ENCODE peak calls at places on chromosomes 12 and 14, in four cellular contexts. S, D, Q and G are unnamed samples.

GRCh38 chr12:84069699-84070098 is 842.9 kb downstream of the SLC6A15 start:
- DNase-seq in S (no peak), D (no peak), Q (no peak), G (no peak)

GRCh38 chr12:1995205-1995896 is 8.9 kb downstream of the DCP1B start:
- DNase-seq in S (no peak), Q (no peak), D (no peak), G (no peak)

GRCh38 chr14:64464695-64465094 is 604 bp upstream of the AKAP5 start:
- DNase-seq in S (no peak), Q (no peak), D (no peak), G (no peak)

GRCh38 chr14:78403278-78403815 is 233.2 kb downstream of the NRXN3 start:
- DNase-seq in Q (no peak), D (no peak), S (no peak), G (no peak)

GRCh38 chr12:42128327-42128726 is 16.3 kb downstream of the GXYLT1 start:
- DNase-seq in S (no peak), Q (peak; percentile 13), D (no peak), G (no peak)

GRCh38 chr12:116561181-116561821 is 2.1 kb downstream of the MAP1LC3B2 start:
- DNase-seq in D (no peak), Q (peak; percentile 62), S (no peak), G (no peak)

GRCh38 chr12:89765959-89766824 is 57.6 kb upstream of the ATP2B1 start:
- DNase-seq in Q (no peak), D (no peak), S (no peak), G (no peak)

GRCh38 chr12:52186135-52186840 is 5.5 kb downstream of the KRT80 start:
- DNase-seq in Q (no peak), D (peak; percentile 39), S (no peak), G (no peak)

GRCh38 chr12:26113853-26114719 is 10.8 kb downstream of the BHLHE41 start:
- DNase-seq in S (peak; percentile 91), Q (peak; percentile 93), D (peak; percentile 88), G (peak; percentile 84)

GRCh38 chr12:57825451-57825850 is 6.9 kb upstream of the AVIL start:
- DNase-seq in Q (no peak), S (no peak), D (no peak), G (no peak)

GRCh38 chr12:103620395-103620794 is 33.3 kb downstream of the STAB2 start:
- DNase-seq in S (no peak), Q (no peak), D (no peak), G (no peak)

GRCh38 chr14:70616646-70617045 is 16.2 kb upstream of the MED6 start:
- DNase-seq in Q (no peak), D (no peak), S (no peak), G (no peak)

GRCh38 chr14:52954346-52955214 is 3.7 kb upstream of the FERMT2 start:
- DNase-seq in S (no peak), Q (no peak), D (no peak), G (no peak)

GRCh38 chr14:100286484-100287191 is 19.6 kb downstream of the SLC25A29 start:
- DNase-seq in Q (no peak), D (no peak), S (no peak), G (peak; percentile 10)

GRCh38 chr12:46456356-46457334 is 84.1 kb upstream of the SLC38A2 start:
- DNase-seq in S (no peak), Q (no peak), D (peak; percentile 38), G (no peak)

GRCh38 chr14:66099931-66100330 is 386.2 kb upstream of the CCDC196 start:
- DNase-seq in Q (no peak), D (no peak), S (no peak), G (no peak)

GRCh38 chr12:52332381-52332780 is 11.2 kb upstream of the KRT83 start:
- DNase-seq in S (no peak), D (no peak), Q (no peak), G (no peak)

GRCh38 chr12:96436366-96437295 is 36.4 kb upstream of the CDK17 start:
- DNase-seq in S (no peak), D (no peak), Q (no peak), G (no peak)

GRCh38 chr12:42129595-42130204 is 15.0 kb downstream of the GXYLT1 start:
- DNase-seq in Q (peak; percentile 26), D (peak; percentile 63), S (peak; percentile 78), G (no peak)

GRCh38 chr12:109944561-109944960 is 44.5 kb downstream of the TCHP start:
- DNase-seq in S (no peak), Q (no peak), D (no peak), G (no peak)

GRCh38 chr12:46874642-46875041 is 48.8 kb upstream of the SLC38A4 start:
- DNase-seq in Q (no peak), D (no peak), S (no peak), G (no peak)

GRCh38 chr14:75630695-75631452 is 29.8 kb downstream of the ERG28 start:
- DNase-seq in Q (no peak), D (no peak), S (no peak), G (peak; percentile 77)

GRCh38 chr12:121060149-121061001 is 21.3 kb upstream of the OASL start:
- DNase-seq in D (peak; percentile 63), Q (peak; percentile 29), S (peak; percentile 76), G (peak; percentile 48)

GRCh38 chr14:95316826-95317225 is 2.9 kb downstream of the CLMN start:
- DNase-seq in S (no peak), Q (no peak), D (no peak), G (no peak)

GRCh38 chr14:32679927-32680612 is 258.6 kb upstream of the NPAS3 start:
- DNase-seq in S (no peak), Q (no peak), D (no peak), G (no peak)

GRCh38 chr12:102484017-102484731 is 3.8 kb upstream of the IGF1 start:
- DNase-seq in D (peak; percentile 26), S (peak; percentile 61), Q (peak; percentile 64), G (peak; percentile 51)

GRCh38 chr12:108633534-108634224 is at the start of gene SELPLG:
- DNase-seq in Q (no peak), D (no peak), S (no peak), G (no peak)

GRCh38 chr12:90407841-90408240 is 547.1 kb downstream of the CCER1 start:
- DNase-seq in Q (no peak), S (no peak), D (no peak), G (no peak)

GRCh38 chr12:117158911-117159310 is 31.4 kb downstream of the FBXO21 start:
- DNase-seq in D (no peak), Q (no peak), S (peak; percentile 66), G (no peak)

GRCh38 chr14:80587096-80587724 is 354.3 kb downstream of the CEP128 start:
- DNase-seq in S (peak; percentile 65), D (peak; percentile 30), Q (no peak), G (no peak)

GRCh38 chr14:88463318-88463717 is 77.9 kb downstream of the SPATA7 start:
- DNase-seq in Q (peak; percentile 23), S (peak; percentile 38), D (peak; percentile 53), G (no peak)

GRCh38 chr12:74889563-74890236 is 319.9 kb downstream of the KCNC2 start:
- DNase-seq in D (no peak), S (peak; percentile 49), Q (no peak), G (no peak)

GRCh38 chr12:65977384-65977783 is 153.1 kb downstream of the HMGA2 start:
- DNase-seq in D (no peak), Q (no peak), S (no peak), G (no peak)

GRCh38 chr12:121513464-121514183 is 67.2 kb downstream of the KDM2B start:
- DNase-seq in D (peak; percentile 78), Q (peak; percentile 96), S (peak; percentile 84), G (peak; percentile 79)

GRCh38 chr12:124715121-124715990 is 147.9 kb upstream of the NCOR2 start:
- DNase-seq in D (no peak), S (peak; percentile 73), Q (peak; percentile 39), G (no peak)

DNA sequence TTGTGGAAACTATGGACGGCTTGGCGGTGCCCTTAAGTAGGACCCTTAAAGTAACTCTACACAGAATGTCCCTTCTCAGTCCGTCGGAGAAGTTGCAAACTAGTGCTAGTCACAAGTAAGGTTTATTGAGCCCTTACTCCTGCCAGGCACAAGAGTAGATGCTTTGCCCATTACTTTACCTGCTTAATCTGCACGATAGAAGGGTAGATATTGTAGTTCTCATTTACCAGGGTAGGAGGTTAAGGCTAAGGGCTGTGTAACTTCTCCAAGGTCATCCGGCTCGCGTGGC is 500 bp upstream of the ARMH4 start:
- DNase-seq in Q (no peak), D (no peak), S (no peak), G (no peak)
- TF ChIP-seq HMGXB4 in Q (no peak), D (no peak), S (no peak), G (no peak)

DNA sequence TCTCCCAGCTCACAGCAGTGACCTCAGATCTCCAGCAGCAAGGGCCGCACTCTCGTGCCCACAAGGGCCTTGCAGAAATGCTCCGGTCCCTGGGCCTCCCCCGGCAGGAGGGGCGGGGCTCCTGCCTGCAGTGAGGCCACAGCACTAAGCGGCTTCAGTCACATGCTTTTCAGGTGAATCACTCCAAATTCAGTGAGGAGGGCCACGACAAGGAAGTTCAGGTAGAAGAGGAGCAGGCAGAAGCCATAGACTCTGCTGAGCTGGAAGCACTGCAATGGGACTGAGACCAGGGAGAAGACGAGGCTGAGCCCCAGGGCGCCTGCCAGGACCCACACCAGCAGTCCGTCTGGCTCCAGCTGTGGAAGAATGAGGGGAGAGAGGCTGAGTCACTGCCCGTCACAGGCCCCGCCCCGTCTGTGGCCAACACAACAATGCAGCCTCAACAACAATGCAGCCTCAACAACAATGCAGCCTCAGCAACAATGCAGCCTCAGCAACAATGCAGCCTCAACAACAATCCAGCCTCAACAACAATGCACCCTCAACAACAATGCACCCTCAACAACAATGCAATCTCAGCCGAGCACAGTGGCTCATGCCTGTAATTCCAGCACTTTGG is 35.2 kb downstream of the SLC8B1 start:
- DNase-seq in S (peak; percentile 80), D (peak; percentile 54), Q (peak; percentile 79), G (peak; percentile 42)
- TF ChIP-seq HMGXB4 in S (no peak), D (no peak), Q (no peak), G (no peak)

GRCh38 chr14:103721334-103722120 is 5.9 kb downstream of the ZFYVE21 start:
- DNase-seq in Q (no peak), D (no peak), S (peak; percentile 35), G (no peak)
- TF ChIP-seq HMGXB4 in Q (no peak), D (no peak), S (no peak), G (no peak)

DNA sequence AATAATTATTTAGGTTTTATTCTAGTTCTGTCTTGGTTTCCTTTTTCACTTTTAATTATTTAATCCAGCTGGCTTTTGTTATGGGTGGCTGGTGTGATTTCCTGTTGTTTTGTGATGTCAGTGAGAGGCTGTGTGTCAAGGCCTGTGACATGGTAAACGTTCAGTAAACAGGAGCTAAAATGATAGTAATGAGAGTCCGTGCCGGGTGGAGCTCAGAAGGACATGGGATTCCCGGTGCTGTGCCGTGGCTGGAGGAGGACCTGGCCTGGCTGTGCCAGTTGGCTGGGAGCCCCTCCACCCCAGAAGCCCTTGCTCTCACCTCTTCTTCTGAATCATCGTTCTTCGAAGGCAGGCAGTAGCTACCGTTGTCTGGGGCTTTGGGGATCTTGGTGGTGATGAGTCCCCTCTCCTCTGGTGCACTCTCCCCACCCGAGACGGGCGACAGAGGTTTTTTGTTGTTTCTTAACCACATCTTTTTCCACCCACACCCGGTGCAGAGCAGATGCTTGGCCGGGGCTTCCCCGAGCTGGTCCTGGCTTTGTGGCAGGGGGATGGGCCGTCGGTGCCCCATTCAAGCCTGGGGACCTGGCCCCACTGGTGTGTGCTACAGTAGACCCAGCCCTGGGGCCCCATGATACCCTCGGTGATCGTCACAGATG is 29.1 kb downstream of the SH2B3 start:
- DNase-seq in Q (no peak), D (no peak), S (no peak), G (no peak)
- TF ChIP-seq HMGXB4 in Q (no peak), D (no peak), S (no peak), G (no peak)